ENCODE peak calls at places on chromosomes 11 and 22, in five cellular contexts. U is H1, Q is SK-N-SH, R is HepG2, K is sigmoid colon. G is an unnamed sample.

GRCh38 chr11:69369945-69370344 is 76.0 kb downstream of the MYEOV start:
- DNase-seq in Q (no peak), U (no peak), K (no peak), R (no peak), G (peak)

GRCh38 chr11:67056640-67057409 is at the start of gene RHOD:
- DNase-seq in R (no peak), Q (no peak), U (no peak), K (no peak), G (no peak)

GRCh38 chr11:119790476-119790875 is 61.5 kb upstream of the NECTIN1 start:
- DNase-seq in Q (no peak), U (no peak), R (no peak), K (peak), G (no peak)

GRCh38 chr11:109733245-109733644 is 311.3 kb downstream of the C11orf87 start:
- DNase-seq in K (no peak), U (no peak), R (no peak), Q (no peak), G (no peak)

GRCh38 chr11:72687326-72687725 is 13.1 kb upstream of the PDE2A start:
- DNase-seq in U (no peak), Q (no peak), R (no peak), K (no peak), G (no peak)

GRCh38 chr11:63489879-63490278 is 1.1 kb downstream of the PLAAT5 start:
- DNase-seq in K (no peak), R (no peak), Q (no peak), U (no peak), G (no peak)

GRCh38 chr11:61873588-61874459 is 17.5 kb downstream of the FADS3 start:
- DNase-seq in U (no peak), R (no peak), Q (no peak), K (peak), G (no peak)

GRCh38 chr22:29638678-29639077 is 35.2 kb downstream of the NF2 start:
- DNase-seq in U (no peak), K (no peak), R (no peak), Q (no peak), G (no peak)

GRCh38 chr11:134780486-134781155 is 368.6 kb upstream of the B3GAT1 start:
- DNase-seq in R (no peak), U (no peak), K (no peak), Q (no peak), G (no peak)

GRCh38 chr11:59669611-59670009 is 773 bp upstream of the PATL1 start:
- DNase-seq in U (no peak), K (peak), R (no peak), Q (no peak), G (no peak)

GRCh38 chr11:99893803-99894202 is 793.3 kb upstream of the ARHGAP42 start:
- DNase-seq in R (no peak), U (no peak), Q (no peak), K (no peak), G (no peak)

GRCh38 chr11:65844231-65844872 is 10.6 kb downstream of the SNX32 start:
- DNase-seq in R (peak), K (no peak), U (no peak), Q (no peak), G (no peak)

GRCh38 chr11:72719144-72719543 is 33.1 kb downstream of the ARAP1 start:
- DNase-seq in Q (no peak), U (no peak), R (no peak), K (no peak), G (no peak)

GRCh38 chr22:25067851-25068421 is 115.4 kb downstream of the KIAA1671 start:
- DNase-seq in K (no peak), U (no peak), Q (peak), R (no peak), G (no peak)

GRCh38 chr11:79312591-79313267 is 128.1 kb downstream of the TENM4 start:
- DNase-seq in U (no peak), R (no peak), K (no peak), Q (no peak), G (no peak)

GRCh38 chr11:44017443-44018126 is 30.2 kb upstream of the ACCSL start:
- DNase-seq in U (no peak), R (no peak), K (no peak), Q (no peak), G (peak)

GRCh38 chr11:44765026-44765595 is 38.3 kb downstream of the TSPAN18 start:
- DNase-seq in Q (no peak), R (no peak), U (no peak), K (peak), G (no peak)

GRCh38 chr11:61782841-61783240 is 9.6 kb downstream of the TMEM258 start:
- DNase-seq in U (no peak), Q (peak), R (no peak), K (no peak), G (no peak)

GRCh38 chr11:46127150-46127638 is 5.9 kb upstream of the PHF21A start:
- DNase-seq in K (no peak), R (peak), Q (peak), U (no peak), G (no peak)

GRCh38 chr11:10064828-10065227 is 229.2 kb downstream of the SBF2 start:
- DNase-seq in U (no peak), Q (no peak), K (no peak), R (no peak), G (no peak)

GRCh38 chr22:37496651-37497599 is 10.7 kb upstream of the MFNG start:
- DNase-seq in R (no peak), K (no peak), U (no peak), Q (peak), G (no peak)

GRCh38 chr11:76627541-76628082 is 42.9 kb downstream of the LRRC32 start:
- DNase-seq in R (no peak), K (peak), Q (no peak), U (no peak), G (no peak)

GRCh38 chr11:74520927-74521665 is 27.6 kb upstream of the LIPT2 start:
- DNase-seq in Q (no peak), K (no peak), R (no peak), U (no peak), G (no peak)

GRCh38 chr11:19889531-19889930 is 176.9 kb downstream of the NAV2 start:
- DNase-seq in K (no peak), Q (no peak), R (no peak), U (no peak), G (no peak)

GRCh38 chr22:18023509-18024275 is 669 bp downstream of the MICAL3 start:
- DNase-seq in U (peak), Q (peak), K (peak), R (no peak), G (no peak)

GRCh38 chr11:75333807-75334140 is 17.7 kb downstream of the ARRB1 start:
- DNase-seq in R (no peak), U (no peak), Q (no peak), K (no peak), G (no peak)

GRCh38 chr11:6693342-6694228 is 10.4 kb upstream of the MRPL17 start:
- DNase-seq in Q (no peak), K (peak), R (no peak), U (no peak), G (no peak)

GRCh38 chr22:46764140-46764680 is 1.8 kb downstream of the TBC1D22A start:
- DNase-seq in R (no peak), K (no peak), Q (no peak), U (no peak), G (no peak)

GRCh38 chr11:94737171-94737611 is 31.0 kb upstream of the AMOTL1 start:
- DNase-seq in R (peak), K (no peak), Q (no peak), U (no peak), G (peak)

GRCh38 chr11:69101100-69101791 is 52.5 kb downstream of the TPCN2 start:
- DNase-seq in K (peak), U (peak), Q (peak), R (peak), G (no peak)

GRCh38 chr11:32081129-32081641 is 9.7 kb upstream of the RCN1 start:
- DNase-seq in R (peak), K (no peak), Q (no peak), U (no peak), G (no peak)

GRCh38 chr11:2729841-2730240 is 30.0 kb upstream of the KCNQ1OT1 start:
- DNase-seq in Q (no peak), K (no peak), U (no peak), R (no peak), G (no peak)

GRCh38 chr11:124069429-124070401 is 28.6 kb upstream of the OR10G7 start:
- DNase-seq in K (no peak), R (peak), Q (peak), U (peak), G (no peak)

GRCh38 chr11:5922749-5923426 is 19.2 kb upstream of the OR56A3 start:
- DNase-seq in Q (no peak), K (no peak), R (no peak), U (no peak), G (peak)

GRCh38 chr11:67268036-67268683 is 1.9 kb downstream of the GRK2 start:
- DNase-seq in K (peak), U (no peak), Q (no peak), R (no peak), G (no peak)

GRCh38 chr11:66289548-66290331 is 797 bp upstream of the YIF1A start:
- DNase-seq in R (no peak), U (no peak), Q (no peak), K (no peak), G (no peak)

GRCh38 chr11:57513911-57514537 is 1.5 kb downstream of the SLC43A1 start:
- DNase-seq in Q (peak), R (no peak), U (no peak), K (peak), G (no peak)

GRCh38 chr11:122141757-122142156 is 25.7 kb upstream of the BLID start:
- DNase-seq in U (no peak), R (no peak), Q (no peak), K (no peak), G (no peak)
- TF ChIP-seq POLR2AphosphoS5 in U (no peak), R (no peak), Q (no peak), K (no peak), G (no peak)

GRCh38 chr22:19799322-19800190 is 39.0 kb downstream of the TBX1 start:
- DNase-seq in U (no peak), R (no peak), Q (peak), K (peak), G (no peak)
- TF ChIP-seq CTCF in U (no peak), R (no peak), Q (peak), K (no peak), G (no peak)

GRCh38 chr22:36386351-36386899 is 1.3 kb downstream of the MYH9 start:
- DNase-seq in Q (no peak), U (no peak), R (no peak), K (no peak), G (no peak)

GRCh38 chr22:36387664-36387913 is 178 bp downstream of the MYH9 start:
- DNase-seq in K (no peak), R (no peak), U (no peak), Q (no peak), G (no peak)

GRCh38 chr22:36386900-36387663 is 685 bp downstream of the MYH9 start:
- DNase-seq in Q (peak), K (peak), U (no peak), R (no peak), G (no peak)

GRCh38 chr22:36384766-36385400 is 2.9 kb downstream of the MYH9 start:
- DNase-seq in K (no peak), Q (peak), R (no peak), U (no peak), G (no peak)

GRCh38 chr22:36385491-36386350 is 2.0 kb downstream of the MYH9 start:
- DNase-seq in U (no peak), K (peak), R (peak), Q (no peak), G (no peak)
- TF ChIP-seq EP300 in U (no peak), K (peak), R (no peak), Q (no peak), G (peak)

GRCh38 chr11:112730591-112730990 is 230.6 kb upstream of the NCAM1 start:
- DNase-seq in Q (no peak), K (no peak), U (no peak), R (no peak), G (no peak)
- TF ChIP-seq POLR2AphosphoS5 in Q (no peak), K (no peak), U (no peak), R (no peak), G (no peak)

DNA sequence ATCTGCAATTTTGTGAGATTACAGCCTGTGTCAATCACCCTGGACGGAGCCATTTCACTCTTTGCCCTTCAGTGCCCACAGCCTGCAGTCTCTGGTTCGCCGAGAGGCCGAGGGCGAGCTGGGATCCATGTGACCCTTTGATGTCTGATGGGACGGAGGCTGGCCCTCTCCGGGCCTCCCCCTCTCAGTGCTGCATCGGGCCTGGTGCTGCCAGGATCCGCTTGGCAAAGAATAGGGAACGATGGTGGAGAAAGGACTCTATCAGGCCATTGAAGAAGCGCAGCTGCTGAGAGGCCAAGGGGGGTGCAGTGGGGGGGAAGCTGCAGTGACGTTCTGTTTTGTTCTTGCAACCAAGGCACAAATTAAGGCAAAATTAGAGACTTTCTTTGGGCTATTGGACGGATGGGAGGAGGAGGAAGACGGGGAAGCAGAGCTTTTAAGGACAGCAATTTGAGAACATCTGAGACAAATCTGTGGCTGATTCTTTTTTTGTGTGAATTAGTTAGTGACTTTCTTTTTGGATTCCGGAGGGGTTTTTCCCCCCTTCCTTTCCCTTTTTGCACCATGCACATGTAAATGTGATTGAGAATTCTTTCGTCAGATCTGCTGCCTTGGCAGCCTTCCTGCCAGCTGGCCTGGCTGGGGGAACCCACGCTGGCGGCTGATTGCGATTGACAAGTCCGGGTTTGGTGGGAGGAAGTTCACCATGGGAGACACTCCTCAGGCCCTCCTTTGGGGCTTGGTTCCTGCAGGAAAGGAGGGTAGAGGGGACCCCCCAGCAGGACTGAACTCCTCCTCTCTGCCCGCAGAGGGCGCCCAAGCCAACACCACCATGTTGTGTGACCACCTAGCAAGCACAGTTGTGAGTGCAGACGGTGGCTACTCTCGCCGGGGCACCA is 214.5 kb downstream of the NTM start:
- DNase-seq in R (no peak), U (peak), K (no peak), Q (peak), G (no peak)
- TF ChIP-seq CTCF in R (peak), U (peak), K (no peak), Q (no peak), G (no peak)

DNA sequence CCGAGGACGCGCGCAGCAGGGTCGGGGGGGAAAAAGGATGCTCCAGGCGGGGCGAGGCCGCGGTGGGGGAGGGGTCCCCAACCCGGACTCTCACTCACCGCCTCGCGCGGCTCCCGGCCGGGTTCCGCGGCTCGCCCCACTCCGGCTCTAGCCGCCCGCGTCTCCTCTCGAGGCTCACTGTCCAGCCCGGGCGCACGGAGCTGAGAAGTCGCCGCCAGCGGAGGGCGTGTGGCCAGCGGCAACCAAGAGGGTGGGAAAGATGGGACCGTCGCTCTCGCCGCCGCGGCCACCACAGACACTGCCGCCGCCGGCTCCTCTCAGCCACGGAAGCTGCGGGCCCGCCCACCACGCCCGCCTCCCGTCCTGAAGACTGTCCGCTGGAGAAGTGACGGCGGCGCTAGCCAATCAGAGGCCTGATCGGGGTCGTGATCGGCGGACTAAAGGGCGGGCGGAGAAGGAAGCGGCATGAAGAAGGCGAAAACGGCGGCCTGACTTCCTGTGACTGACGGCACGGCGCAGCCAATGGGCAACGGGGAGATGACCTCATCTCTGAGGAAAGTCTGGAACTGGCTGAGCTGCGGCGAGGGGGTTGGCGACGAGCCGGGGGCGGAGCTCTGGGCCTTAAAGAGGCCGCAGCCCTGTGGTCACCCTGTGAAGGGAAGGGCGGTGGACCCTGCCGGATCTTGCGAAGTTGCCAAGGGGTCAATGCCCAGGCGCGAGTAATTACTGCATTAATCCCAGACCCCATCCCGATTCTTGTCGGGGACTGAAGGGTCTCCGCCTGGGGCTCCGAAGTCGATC is at the start of gene MRTFA:
- DNase-seq in U (peak), K (peak), R (peak), Q (peak), G (peak)
- TF ChIP-seq EP300 in U (no peak), K (no peak), R (no peak), Q (no peak), G (peak)

DNA sequence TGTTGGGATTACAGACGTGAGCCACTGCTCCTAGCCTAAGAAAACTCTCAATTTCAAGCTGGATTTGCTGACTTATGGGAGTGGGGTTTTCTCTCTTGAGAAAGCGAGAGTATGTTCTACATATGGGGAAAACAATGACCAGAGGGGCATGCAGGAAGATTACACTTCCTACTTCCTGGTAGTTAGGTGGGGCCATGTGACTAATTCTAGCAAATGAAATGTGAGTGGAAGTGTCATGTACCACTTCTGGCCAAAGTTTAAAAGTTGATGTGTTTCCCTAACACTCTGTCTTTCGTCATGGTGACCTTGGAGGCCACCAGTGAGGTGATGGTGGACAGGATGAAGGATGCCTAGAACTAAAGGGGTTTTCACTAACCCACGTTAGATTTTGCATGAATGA is 50.5 kb downstream of the PARVG start:
- DNase-seq in U (no peak), K (no peak), Q (no peak), R (no peak), G (no peak)
- TF ChIP-seq POLR2AphosphoS5 in U (no peak), K (no peak), Q (no peak), R (no peak), G (no peak)

DNA sequence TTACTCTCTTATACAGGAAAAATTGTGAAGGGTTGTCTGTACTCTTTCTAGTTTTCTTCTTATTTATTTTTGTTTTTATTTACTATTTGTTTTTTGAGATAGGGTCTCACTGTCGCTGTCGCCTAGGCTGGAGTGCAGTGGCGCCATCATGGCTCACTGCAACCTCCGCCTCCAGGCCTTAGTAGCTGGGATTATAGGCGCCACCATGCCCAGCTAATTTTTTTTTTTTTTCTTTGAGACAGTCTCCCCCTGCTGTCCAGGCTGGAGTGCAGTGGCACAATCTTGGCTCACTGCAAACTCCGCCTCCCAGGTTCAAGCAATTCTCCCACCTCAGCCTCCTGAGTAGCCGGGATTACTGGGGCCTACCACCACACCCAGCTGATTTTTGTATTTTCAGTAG is 18.4 kb downstream of the CUL5 start:
- DNase-seq in U (no peak), R (no peak), Q (no peak), K (no peak), G (no peak)
- TF ChIP-seq CTCF in U (no peak), R (no peak), Q (peak), K (no peak), G (no peak)